ENCODE peak calls at places on chromosomes 11 and 22, in four cellular contexts. W, C, T and Q are unnamed samples.

GRCh38 chr11:35045219-35045819 is 93.7 kb upstream of the CD44 start:
- DNase-seq in C (no peak), T (peak), W (no peak), Q (no peak)

GRCh38 chr22:31344369-31345330 is 1.5 kb downstream of the PATZ1 start:
- DNase-seq in W (no peak), C (no peak), T (no peak), Q (peak)

GRCh38 chr11:125429174-125429707 is 66.8 kb downstream of the FEZ1 start:
- DNase-seq in W (no peak), T (peak), C (peak), Q (peak)

GRCh38 chr11:63871962-63872832 is 33.3 kb downstream of the MARK2 start:
- DNase-seq in W (peak), T (peak), C (peak), Q (peak)

GRCh38 chr11:32940865-32941264 is 48.3 kb downstream of the QSER1 start:
- DNase-seq in C (no peak), T (no peak), W (peak), Q (no peak)

GRCh38 chr11:83970061-83970671 is 684.0 kb upstream of the CCDC90B start:
- DNase-seq in T (no peak), C (no peak), W (peak), Q (no peak)

GRCh38 chr11:65962136-65962564 is 616 bp downstream of the SART1 start:
- DNase-seq in W (no peak), C (no peak), T (no peak), Q (no peak)

GRCh38 chr11:68146704-68147474 is 25.7 kb upstream of the CHKA start:
- DNase-seq in C (peak), W (no peak), T (peak), Q (no peak)

GRCh38 chr22:42978453-42979103 is 36.4 kb downstream of the PACSIN2 start:
- DNase-seq in T (no peak), W (no peak), C (no peak), Q (no peak)

GRCh38 chr11:28038775-28039174 is 69.2 kb downstream of the KIF18A start:
- DNase-seq in C (no peak), W (no peak), T (no peak), Q (no peak)

GRCh38 chr22:37162221-37163095 is 12.7 kb upstream of the IL2RB start:
- DNase-seq in W (peak), C (no peak), T (no peak), Q (no peak)

GRCh38 chr11:18259259-18259658 is 6.8 kb upstream of the SAA1 start:
- DNase-seq in T (peak), W (no peak), C (no peak), Q (no peak)

GRCh38 chr11:69516526-69516925 is 35.1 kb downstream of the LINC01488 start:
- DNase-seq in W (no peak), C (no peak), T (no peak), Q (no peak)

GRCh38 chr11:62127941-62128770 is 4.3 kb downstream of the INCENP start:
- DNase-seq in T (no peak), C (no peak), W (no peak), Q (no peak)

GRCh38 chr22:45210174-45210573 is 30.5 kb downstream of the KIAA0930 start:
- DNase-seq in T (no peak), C (no peak), W (no peak), Q (no peak)

GRCh38 chr22:31084811-31085492 is 3.8 kb downstream of the SMTN start:
- DNase-seq in T (no peak), C (peak), W (peak), Q (peak)

GRCh38 chr11:20627026-20627425 is 27.6 kb downstream of the SLC6A5 start:
- DNase-seq in C (no peak), T (no peak), W (no peak), Q (no peak)

DNA sequence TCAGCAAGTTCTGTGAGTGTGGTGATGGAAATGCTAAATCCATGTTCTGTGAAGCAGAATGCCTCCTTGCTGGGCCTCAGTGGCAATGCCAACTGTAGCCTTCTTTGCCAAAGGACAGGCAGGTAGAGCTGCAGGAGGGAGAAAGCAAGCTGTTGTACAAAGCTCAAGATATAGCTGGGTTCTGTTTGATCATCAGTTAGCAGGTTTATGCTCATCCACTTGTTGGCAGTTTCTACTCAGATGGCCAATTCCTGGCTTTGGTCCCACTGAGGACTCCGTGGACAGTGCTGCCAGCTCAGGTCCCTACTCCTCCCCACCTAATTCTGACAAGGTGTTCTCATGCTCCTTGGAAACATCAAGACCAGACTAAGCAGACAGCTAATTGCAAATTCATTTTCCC is 65.1 kb downstream of the PRSS23 start:
- DNase-seq in T (no peak), C (no peak), W (no peak), Q (no peak)
- TF ChIP-seq TCF7 in T (no peak), C (no peak), W (no peak), Q (no peak)

DNA sequence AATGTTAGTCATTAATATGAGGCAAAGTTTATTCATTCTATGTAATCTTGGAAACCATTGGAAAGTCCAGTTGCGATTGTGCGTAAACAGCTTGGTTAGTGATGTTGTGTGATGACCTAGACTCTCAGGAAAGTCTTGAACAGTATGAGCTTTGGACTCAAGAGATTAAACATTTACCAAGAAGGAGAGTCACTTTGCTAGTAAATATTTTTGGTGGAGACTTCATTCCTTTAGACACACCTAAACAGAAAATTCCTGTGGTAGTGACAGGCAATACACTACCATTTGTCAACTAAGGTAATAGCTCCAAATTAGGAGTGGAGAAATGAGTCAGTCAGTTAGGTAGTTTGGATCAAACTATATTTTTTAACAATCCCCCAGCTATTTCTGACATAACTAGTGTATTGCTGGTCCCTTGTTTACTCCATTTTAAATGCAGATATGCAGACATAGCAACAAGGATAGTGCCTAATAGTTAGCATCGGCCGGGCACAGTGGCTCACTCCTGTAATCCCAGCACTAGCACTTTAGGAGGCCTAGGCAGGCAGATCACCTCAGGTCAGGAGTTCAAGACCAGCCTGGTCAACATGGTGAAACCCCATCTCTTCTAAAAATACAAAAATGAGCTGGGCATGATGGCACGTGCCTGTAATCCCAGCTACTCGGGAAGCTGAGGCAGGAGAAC is 89.3 kb downstream of the ARHGAP42 start:
- DNase-seq in C (no peak), T (peak), W (no peak), Q (no peak)
- TF ChIP-seq TCF7 in C (no peak), T (no peak), W (no peak), Q (no peak)

DNA sequence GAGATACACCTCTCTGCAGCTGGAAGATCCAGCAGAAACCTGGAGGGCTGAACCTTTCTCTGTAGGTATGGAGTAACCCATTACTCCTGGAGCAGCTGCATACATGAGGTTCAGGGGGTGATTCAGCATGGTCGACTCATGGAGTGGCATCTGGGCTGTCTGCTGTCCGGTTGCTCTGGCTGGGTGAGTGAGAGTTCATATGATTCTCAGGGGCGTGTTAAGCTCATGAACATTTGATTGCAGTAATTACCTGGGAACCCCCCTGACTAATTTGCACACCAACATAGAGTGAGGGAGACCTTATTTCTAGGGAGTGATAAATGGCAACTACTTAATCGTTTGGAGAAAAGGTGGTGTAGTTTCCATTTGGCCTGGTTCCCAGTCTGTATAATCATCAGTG is 661.9 kb downstream of the ETS1 start:
- DNase-seq in T (no peak), W (no peak), C (no peak), Q (no peak)
- TF ChIP-seq TCF7 in T (no peak), W (no peak), C (no peak), Q (no peak)

GRCh38 chr11:11843233-11843632 is 1.5 kb downstream of the USP47 start:
- DNase-seq in W (no peak), C (peak), T (peak), Q (no peak)
- TF ChIP-seq TCF7 in W (no peak), C (no peak), T (no peak), Q (no peak)

GRCh38 chr11:19511066-19511412 is 201.6 kb upstream of the NAV2 start:
- DNase-seq in W (no peak), C (no peak), T (no peak), Q (no peak)

GRCh38 chr11:19513253-19513652 is 199.4 kb upstream of the NAV2 start:
- DNase-seq in W (no peak), T (no peak), C (no peak), Q (no peak)

GRCh38 chr11:19510468-19510867 is 202.2 kb upstream of the NAV2 start:
- DNase-seq in T (no peak), W (no peak), C (no peak), Q (no peak)

GRCh38 chr11:19512621-19513020 is 200.0 kb upstream of the NAV2 start:
- DNase-seq in W (no peak), T (no peak), C (no peak), Q (no peak)

DNA sequence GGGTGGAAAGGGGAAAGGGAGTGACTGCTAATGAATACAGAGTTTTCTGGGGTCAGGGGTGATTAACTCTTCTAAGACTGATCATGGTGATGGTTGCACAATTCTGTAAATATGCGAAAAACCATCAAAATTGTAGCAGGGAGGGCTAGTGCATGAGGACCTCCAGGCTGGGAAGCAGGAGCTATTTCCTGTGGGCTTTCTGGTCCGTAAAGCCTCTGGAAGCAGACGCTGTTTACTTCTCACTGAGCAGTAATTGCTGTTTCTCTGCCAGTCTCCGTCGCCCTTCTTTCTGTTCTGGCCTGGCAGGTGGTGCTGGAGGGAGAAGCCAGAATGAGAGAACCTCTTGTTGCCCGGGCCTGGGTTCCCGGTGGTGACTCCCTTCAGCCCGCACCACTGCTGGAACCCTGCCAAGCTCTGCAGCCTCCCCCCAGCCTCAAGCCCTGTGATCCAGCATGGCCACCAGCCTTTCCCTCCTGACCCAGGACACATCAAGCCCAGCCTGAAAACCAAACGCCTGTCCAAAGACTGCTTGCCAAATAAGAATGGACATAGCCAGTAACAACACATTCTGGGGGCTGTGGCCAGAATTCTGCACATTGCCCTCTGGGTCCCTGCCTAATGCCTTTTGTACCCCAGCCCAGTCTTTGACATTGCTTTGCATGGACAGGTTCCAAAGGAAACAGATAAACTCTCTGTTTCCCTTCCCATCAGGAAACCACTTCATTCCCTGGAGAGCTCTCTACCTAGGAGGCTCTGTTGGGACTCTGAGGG is 201.0 kb upstream of the NAV2 start:
- DNase-seq in C (no peak), W (no peak), T (no peak), Q (no peak)
- TF ChIP-seq TCF7 in C (no peak), W (no peak), T (no peak), Q (no peak)

GRCh38 chr11:12863605-12864121 is 145.5 kb upstream of the RASSF10 start:
- DNase-seq in C (no peak), T (no peak), W (no peak), Q (no peak)

GRCh38 chr11:12864316-12865156 is 144.6 kb upstream of the RASSF10 start:
- DNase-seq in C (peak), T (no peak), W (no peak), Q (peak)

GRCh38 chr11:12860827-12861226 is 148.3 kb upstream of the RASSF10 start:
- DNase-seq in C (no peak), W (no peak), T (no peak), Q (no peak)

GRCh38 chr11:12859872-12860657 is 149.1 kb upstream of the RASSF10 start:
- DNase-seq in W (no peak), T (no peak), C (peak), Q (no peak)

DNA sequence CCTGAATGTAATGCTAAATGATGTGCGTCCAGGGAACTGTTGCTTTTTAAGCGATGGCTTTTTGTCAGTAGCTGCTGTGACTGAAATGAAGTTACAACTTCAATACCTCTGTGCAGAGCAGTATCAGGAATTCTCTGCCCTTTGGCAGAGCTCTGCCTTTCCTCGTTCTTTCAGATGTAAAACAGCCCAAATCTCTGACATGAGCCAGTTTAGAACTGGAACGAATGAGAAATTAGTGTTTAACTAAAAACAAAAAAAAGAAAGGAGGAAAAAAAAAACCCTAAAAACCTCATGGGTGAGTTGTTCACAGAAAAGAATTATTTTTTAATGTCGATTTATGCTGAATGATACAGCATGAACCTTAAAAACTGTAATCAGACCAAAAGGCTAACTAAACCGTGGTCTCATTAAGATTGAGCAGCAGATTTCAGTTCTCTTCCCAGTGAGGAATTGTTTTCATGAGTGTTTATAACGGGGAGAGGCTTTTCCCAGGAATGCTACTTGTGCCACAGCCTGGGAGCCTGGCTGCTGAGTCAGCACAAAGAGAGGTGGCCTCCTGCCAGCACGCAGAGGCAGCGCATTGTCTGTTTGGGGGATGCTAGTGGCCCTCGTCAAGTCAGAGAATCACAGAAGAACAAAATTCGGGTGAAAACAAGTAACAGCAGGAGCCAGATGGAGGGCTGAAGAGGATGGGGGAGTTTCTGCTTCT is 146.2 kb upstream of the RASSF10 start:
- DNase-seq in W (no peak), T (no peak), C (peak), Q (peak)
- TF ChIP-seq TCF7 in W (no peak), T (no peak), C (no peak), Q (no peak)

DNA sequence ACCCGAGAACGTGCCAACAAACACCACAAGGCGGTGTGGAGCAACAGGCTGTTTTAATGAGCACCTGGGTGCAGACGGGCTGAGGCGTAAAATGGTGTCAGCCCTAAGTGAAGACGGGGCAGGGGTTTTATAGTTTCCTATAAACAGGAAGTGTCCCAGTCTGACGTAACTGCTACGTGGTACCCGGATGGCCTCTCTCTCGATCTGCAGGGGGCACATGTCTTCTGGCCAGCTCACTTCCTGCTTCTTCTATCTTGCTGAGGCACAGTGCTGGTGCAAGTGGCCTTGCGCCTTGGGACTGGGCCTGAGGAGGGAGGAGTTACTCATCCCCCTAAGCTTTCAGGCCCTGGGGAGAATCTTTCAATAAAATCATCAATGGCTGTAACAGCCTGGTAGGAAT is 20.9 kb downstream of the OOSP3 start:
- DNase-seq in T (no peak), W (no peak), C (peak), Q (no peak)
- TF ChIP-seq TCF7 in T (no peak), W (no peak), C (no peak), Q (no peak)

GRCh38 chr11:43797337-43797736 is 83.3 kb upstream of the ALKBH3 start:
- DNase-seq in C (no peak), W (no peak), T (no peak), Q (no peak)

GRCh38 chr11:43803766-43804165 is 76.9 kb upstream of the ALKBH3 start:
- DNase-seq in T (no peak), C (no peak), W (no peak), Q (no peak)

GRCh38 chr11:43802509-43802908 is 78.1 kb upstream of the ALKBH3 start:
- DNase-seq in W (no peak), T (peak), C (peak), Q (no peak)

DNA sequence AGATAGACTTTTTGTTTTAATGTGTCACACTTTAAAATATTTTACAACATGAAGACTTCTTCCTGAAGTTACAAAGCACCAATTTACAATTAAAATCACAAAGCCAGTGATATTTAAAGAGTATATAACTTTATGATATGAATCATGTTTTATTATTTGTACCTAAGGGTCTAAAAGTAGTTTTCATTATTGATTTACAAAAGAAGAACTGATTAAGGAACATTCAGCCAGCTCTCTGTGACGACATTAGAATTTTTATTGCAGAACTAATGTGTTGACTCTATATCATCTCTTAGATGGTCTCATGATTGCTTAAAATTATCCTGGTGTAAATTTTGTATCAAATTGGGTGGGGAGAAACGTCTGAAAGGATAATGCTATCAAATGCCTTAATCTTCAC is 82.8 kb upstream of the ALKBH3 start:
- DNase-seq in W (no peak), C (no peak), T (no peak), Q (no peak)
- TF ChIP-seq TCF7 in W (no peak), C (no peak), T (no peak), Q (no peak)